ENCODE peak calls at places on chromosomes 5 and 9, in six cellular contexts. One of them, this sample, is unnamed.

GRCh38 chr5:65861830-65862241 is 64.5 kb upstream of the ERBIN start:
- DNase-seq in activated T-cell treated with anti-CD3 and anti-CD28 coated beads, Interleukin-2, amount 50 U/mL, for 72 hours: no peak
- DNase-seq in mucosa of gallbladder: no peak
- DNase-seq in stimulated activated CD8-positive, alpha-beta memory T cell treated with anti-CD3 and anti-CD28 coated beads, Interleukin-15, amount 100 ng/mL, for 4 hours: no peak
- DNase-seq in NCI-H1436: no peak
- DNase-seq in head of caudate nucleus: no peak
- DNase-seq in this sample: no peak

GRCh38 chr9:113511856-113512761 is 48.6 kb downstream of the RGS3 start:
- DNase-seq in stimulated activated CD8-positive, alpha-beta memory T cell treated with anti-CD3 and anti-CD28 coated beads, Interleukin-15, amount 100 ng/mL, for 4 hours: peak; percentile 64
- DNase-seq in NCI-H1436: no peak
- DNase-seq in activated T-cell treated with anti-CD3 and anti-CD28 coated beads, Interleukin-2, amount 50 U/mL, for 72 hours: peak; percentile 82
- DNase-seq in head of caudate nucleus: no peak
- DNase-seq in mucosa of gallbladder: no peak
- DNase-seq in this sample: no peak

GRCh38 chr9:136403538-136403914 is 3.6 kb upstream of the SNAPC4 start:
- DNase-seq in head of caudate nucleus: no peak
- DNase-seq in stimulated activated CD8-positive, alpha-beta memory T cell treated with anti-CD3 and anti-CD28 coated beads, Interleukin-15, amount 100 ng/mL, for 4 hours: peak; percentile 59
- DNase-seq in NCI-H1436: no peak
- DNase-seq in mucosa of gallbladder: no peak
- DNase-seq in activated T-cell treated with anti-CD3 and anti-CD28 coated beads, Interleukin-2, amount 50 U/mL, for 72 hours: peak; percentile 76
- DNase-seq in this sample: no peak

GRCh38 chr5:81486711-81487110 is 92.8 kb upstream of the ACOT12 start:
- DNase-seq in NCI-H1436: no peak
- DNase-seq in stimulated activated CD8-positive, alpha-beta memory T cell treated with anti-CD3 and anti-CD28 coated beads, Interleukin-15, amount 100 ng/mL, for 4 hours: no peak
- DNase-seq in head of caudate nucleus: no peak
- DNase-seq in mucosa of gallbladder: no peak
- DNase-seq in activated T-cell treated with anti-CD3 and anti-CD28 coated beads, Interleukin-2, amount 50 U/mL, for 72 hours: no peak
- DNase-seq in this sample: no peak

GRCh38 chr9:95053611-95054440 is 263.7 kb downstream of the FANCC start:
- DNase-seq in mucosa of gallbladder: no peak
- DNase-seq in head of caudate nucleus: no peak
- DNase-seq in activated T-cell treated with anti-CD3 and anti-CD28 coated beads, Interleukin-2, amount 50 U/mL, for 72 hours: no peak
- DNase-seq in stimulated activated CD8-positive, alpha-beta memory T cell treated with anti-CD3 and anti-CD28 coated beads, Interleukin-15, amount 100 ng/mL, for 4 hours: no peak
- DNase-seq in NCI-H1436: no peak
- DNase-seq in this sample: no peak

GRCh38 chr5:58649716-58650115 is 66.8 kb downstream of the RAB3C start:
- DNase-seq in mucosa of gallbladder: no peak
- DNase-seq in head of caudate nucleus: no peak
- DNase-seq in stimulated activated CD8-positive, alpha-beta memory T cell treated with anti-CD3 and anti-CD28 coated beads, Interleukin-15, amount 100 ng/mL, for 4 hours: no peak
- DNase-seq in NCI-H1436: no peak
- DNase-seq in activated T-cell treated with anti-CD3 and anti-CD28 coated beads, Interleukin-2, amount 50 U/mL, for 72 hours: no peak
- DNase-seq in this sample: no peak

GRCh38 chr5:1421521-1422341 is 23.5 kb downstream of the SLC6A3 start:
- DNase-seq in head of caudate nucleus: no peak
- DNase-seq in NCI-H1436: no peak
- DNase-seq in stimulated activated CD8-positive, alpha-beta memory T cell treated with anti-CD3 and anti-CD28 coated beads, Interleukin-15, amount 100 ng/mL, for 4 hours: no peak
- DNase-seq in activated T-cell treated with anti-CD3 and anti-CD28 coated beads, Interleukin-2, amount 50 U/mL, for 72 hours: no peak
- DNase-seq in mucosa of gallbladder: no peak
- DNase-seq in this sample: no peak

GRCh38 chr5:25570067-25570583 is 925.3 kb upstream of the CDH10 start:
- DNase-seq in stimulated activated CD8-positive, alpha-beta memory T cell treated with anti-CD3 and anti-CD28 coated beads, Interleukin-15, amount 100 ng/mL, for 4 hours: no peak
- DNase-seq in activated T-cell treated with anti-CD3 and anti-CD28 coated beads, Interleukin-2, amount 50 U/mL, for 72 hours: no peak
- DNase-seq in NCI-H1436: no peak
- DNase-seq in mucosa of gallbladder: no peak
- DNase-seq in head of caudate nucleus: no peak
- DNase-seq in this sample: no peak

GRCh38 chr9:136653323-136654064 is 9.2 kb upstream of the EGFL7 start:
- DNase-seq in activated T-cell treated with anti-CD3 and anti-CD28 coated beads, Interleukin-2, amount 50 U/mL, for 72 hours: no peak
- DNase-seq in stimulated activated CD8-positive, alpha-beta memory T cell treated with anti-CD3 and anti-CD28 coated beads, Interleukin-15, amount 100 ng/mL, for 4 hours: no peak
- DNase-seq in mucosa of gallbladder: no peak
- DNase-seq in NCI-H1436: no peak
- DNase-seq in head of caudate nucleus: no peak
- DNase-seq in this sample: no peak

GRCh38 chr9:128098936-128099931 is 28.3 kb downstream of the PTGES2 start:
- DNase-seq in stimulated activated CD8-positive, alpha-beta memory T cell treated with anti-CD3 and anti-CD28 coated beads, Interleukin-15, amount 100 ng/mL, for 4 hours: no peak
- DNase-seq in NCI-H1436: no peak
- DNase-seq in activated T-cell treated with anti-CD3 and anti-CD28 coated beads, Interleukin-2, amount 50 U/mL, for 72 hours: no peak
- DNase-seq in head of caudate nucleus: no peak
- DNase-seq in mucosa of gallbladder: no peak
- DNase-seq in this sample: no peak

GRCh38 chr5:20972419-20972925 is 984.5 kb upstream of the CDH18 start:
- DNase-seq in head of caudate nucleus: peak; percentile 15
- DNase-seq in NCI-H1436: no peak
- DNase-seq in activated T-cell treated with anti-CD3 and anti-CD28 coated beads, Interleukin-2, amount 50 U/mL, for 72 hours: no peak
- DNase-seq in stimulated activated CD8-positive, alpha-beta memory T cell treated with anti-CD3 and anti-CD28 coated beads, Interleukin-15, amount 100 ng/mL, for 4 hours: no peak
- DNase-seq in mucosa of gallbladder: peak; percentile 70
- DNase-seq in this sample: no peak

GRCh38 chr9:69888876-69889585 is 68.4 kb downstream of the CFAP95 start:
- DNase-seq in head of caudate nucleus: no peak
- DNase-seq in NCI-H1436: no peak
- DNase-seq in mucosa of gallbladder: no peak
- DNase-seq in stimulated activated CD8-positive, alpha-beta memory T cell treated with anti-CD3 and anti-CD28 coated beads, Interleukin-15, amount 100 ng/mL, for 4 hours: no peak
- DNase-seq in activated T-cell treated with anti-CD3 and anti-CD28 coated beads, Interleukin-2, amount 50 U/mL, for 72 hours: no peak
- DNase-seq in this sample: no peak

This sample was measured in cardiac septum.